ENCODE peak calls at places on chromosome 9, in seven cellular contexts. E, G, K, R, T, D and C are unnamed samples.
A peak's percentile ranks its signal among the peaks of the same experiment; 100 is the strongest.

GRCh38 chr9:82498918-82499317 is 510.3 kb downstream of the SPATA31D1 start:
- DNase-seq in K (no peak), R (no peak), E (no peak), G (no peak), D (no peak), T (no peak), C (no peak)

GRCh38 chr9:137619240-137620090 is 660 bp downstream of the EHMT1 start:
- DNase-seq in E (peak; percentile 23), R (peak; percentile 28), T (no peak), G (peak; percentile 46), K (no peak), D (no peak), C (no peak)

GRCh38 chr9:38146844-38147243 is 77.8 kb upstream of the SHB start:
- DNase-seq in G (no peak), D (no peak), T (no peak), K (no peak), R (no peak), E (no peak), C (no peak)

GRCh38 chr9:105921057-105921721 is 226.8 kb downstream of the TMEM38B start:
- DNase-seq in G (no peak), D (no peak), E (no peak), K (no peak), R (peak; percentile 8), T (no peak), C (no peak)

GRCh38 chr9:108477538-108478006 is 378.2 kb downstream of the ACTL7B start:
- DNase-seq in D (no peak), T (peak; percentile 44), E (no peak), K (no peak), G (peak; percentile 55), R (peak; percentile 83), C (peak; percentile 83)

GRCh38 chr9:85978496-85978895 is 37.5 kb downstream of the NAA35 start:
- DNase-seq in E (no peak), R (no peak), K (no peak), D (no peak), G (no peak), T (peak; percentile 1), C (no peak)

GRCh38 chr9:4425358-4426045 is 64.8 kb upstream of the SLC1A1 start:
- DNase-seq in K (no peak), T (no peak), D (no peak), E (no peak), R (no peak), G (no peak), C (no peak)

GRCh38 chr9:138025417-138025816 is 147.8 kb downstream of the CACNA1B start:
- DNase-seq in T (no peak), G (no peak), E (no peak), K (no peak), R (no peak), D (peak; percentile 87), C (no peak)

GRCh38 chr9:131366745-131367401 is 27.0 kb upstream of the PRRC2B start:
- DNase-seq in G (peak; percentile 33), R (peak; percentile 80), E (no peak), T (no peak), K (no peak), D (no peak), C (peak; percentile 23)

GRCh38 chr9:121310571-121310970 is 42.6 kb downstream of the GSN start:
- DNase-seq in E (no peak), D (no peak), T (no peak), G (no peak), R (no peak), K (no peak), C (no peak)

GRCh38 chr9:13205824-13206223 is 73.7 kb downstream of the MPDZ start:
- DNase-seq in R (no peak), K (no peak), D (no peak), T (no peak), G (no peak), E (no peak), C (no peak)

GRCh38 chr9:95845751-95846150 is 29.7 kb upstream of the ERCC6L2 start:
- DNase-seq in G (no peak), T (no peak), D (no peak), E (no peak), K (no peak), R (no peak), C (no peak)

GRCh38 chr9:118609355-118610044 is 759.7 kb downstream of the BRINP1 start:
- DNase-seq in T (no peak), R (peak; percentile 43), G (peak; percentile 39), D (no peak), K (no peak), E (no peak), C (peak; percentile 20)

GRCh38 chr9:32351845-32352244 is 32.6 kb upstream of the ACO1 start:
- DNase-seq in E (no peak), D (no peak), T (no peak), G (no peak), R (no peak), K (no peak), C (no peak)

GRCh38 chr9:78280982-78281668 is 15.8 kb upstream of the PSAT1 start:
- DNase-seq in T (no peak), D (no peak), R (peak; percentile 85), K (peak; percentile 89), G (no peak), E (no peak), C (peak; percentile 93)

GRCh38 chr9:16341176-16341575 is 529.3 kb downstream of the BNC2 start:
- DNase-seq in R (peak; percentile 55), G (no peak), E (no peak), K (no peak), T (no peak), D (no peak), C (no peak)

GRCh38 chr9:93947409-93948070 is 7.6 kb downstream of the BARX1 start:
- DNase-seq in R (no peak), G (no peak), T (no peak), K (no peak), D (no peak), E (no peak), C (no peak)

GRCh38 chr9:108444400-108445358 is 411.1 kb downstream of the ACTL7B start:
- DNase-seq in T (peak; percentile 86), G (peak; percentile 74), D (no peak), R (peak; percentile 95), K (no peak), E (no peak), C (peak; percentile 86)

GRCh38 chr9:92648447-92649406 is 21.2 kb downstream of the IPPK start:
- DNase-seq in E (no peak), D (no peak), T (no peak), G (no peak), K (peak; percentile 38), R (no peak), C (no peak)

GRCh38 chr9:133730994-133731715 is 7.0 kb downstream of the SARDH start:
- DNase-seq in R (no peak), D (no peak), E (no peak), G (no peak), K (peak; percentile 40), T (no peak), C (no peak)

DNA sequence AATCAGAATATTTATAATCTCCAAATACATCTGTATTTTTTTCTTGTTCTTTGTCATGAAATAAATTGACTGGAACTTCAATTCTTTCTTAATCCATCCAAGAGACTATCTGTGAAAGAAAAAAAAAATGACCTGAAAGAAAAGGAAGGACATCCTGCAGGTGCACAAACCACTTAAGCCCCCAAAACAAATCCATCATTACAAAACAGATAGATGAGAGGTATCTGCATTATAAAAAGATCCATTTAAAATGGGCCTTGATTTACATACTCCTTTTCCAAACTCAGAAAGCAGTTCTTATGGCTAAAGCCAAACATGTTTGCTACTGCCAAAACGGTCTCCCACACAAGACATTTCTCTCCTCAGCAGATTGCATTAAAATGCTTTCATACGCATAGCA is 85.5 kb downstream of the ELAVL2 start:
- DNase-seq in G (no peak), K (no peak), D (no peak), T (no peak), R (no peak), E (no peak), C (no peak)
- H3K4me3 ChIP-seq in G (no peak overlapping the region), K (no peak overlapping the region), D (no peak overlapping the region), T (no peak overlapping the region), R (no peak overlapping the region), E (no peak overlapping the region), C (no peak overlapping the region)

DNA sequence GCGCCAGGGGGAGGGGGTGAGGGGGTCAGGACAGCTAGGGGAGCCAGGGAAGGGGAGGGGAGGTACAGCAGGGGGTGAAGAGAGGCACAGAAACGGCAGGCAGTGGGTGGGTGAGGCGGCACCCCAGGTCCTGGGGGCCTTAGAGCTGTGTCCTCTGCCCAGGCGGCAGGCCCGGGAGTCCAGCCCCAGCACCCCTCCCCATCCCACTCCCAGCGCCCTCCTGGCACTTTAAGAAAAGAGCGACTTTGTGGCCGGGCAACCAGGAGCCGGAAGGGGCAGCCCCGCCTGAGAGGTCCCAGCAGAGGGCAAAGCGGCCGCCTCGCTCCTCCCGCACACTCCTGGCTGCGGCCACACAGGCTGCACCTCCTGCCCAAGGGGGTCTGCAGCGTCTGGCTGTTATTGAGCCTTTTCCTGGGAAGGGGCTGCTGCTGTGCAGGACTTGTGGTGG is 42.6 kb downstream of the NACC2 start:
- DNase-seq in R (no peak), K (no peak), E (no peak), D (no peak), T (no peak), G (peak; percentile 70), C (no peak)
- H3K4me3 ChIP-seq in R (no peak overlapping the region), K (no peak overlapping the region), E (no peak overlapping the region), D (peak overlapping the region; percentile 43), T (peak overlapping the region; percentile 67), G (peak overlapping the region; percentile 26), C (no peak overlapping the region)

GRCh38 chr9:129776938-129777768 is 24.3 kb upstream of the PTGES start:
- DNase-seq in R (peak; percentile 99), G (peak; percentile 98), D (no peak), E (peak; percentile 23), K (peak; percentile 79), T (peak; percentile 98), C (peak; percentile 99)

GRCh38 chr9:129774791-129775149 is 21.9 kb upstream of the PTGES start:
- DNase-seq in R (no peak), D (no peak), E (no peak), K (no peak), G (no peak), T (no peak), C (no peak)

GRCh38 chr9:129775443-129775842 is 22.6 kb upstream of the PTGES start:
- DNase-seq in D (no peak), G (no peak), E (no peak), R (no peak), T (no peak), K (no peak), C (no peak)

GRCh38 chr9:129777769-129778130 is 24.9 kb upstream of the PTGES start:
- DNase-seq in G (no peak), R (no peak), D (no peak), K (no peak), T (no peak), E (no peak), C (no peak)

GRCh38 chr9:129776566-129776937 is 23.7 kb upstream of the PTGES start:
- DNase-seq in G (no peak), T (no peak), D (no peak), K (no peak), R (peak; percentile 23), E (no peak), C (no peak)
- H3K4me3 ChIP-seq in G (peak overlapping the region; percentile 3), T (no peak overlapping the region), D (peak overlapping the region; percentile 3), K (no peak overlapping the region), R (no peak overlapping the region), E (no peak overlapping the region), C (no peak overlapping the region)

DNA sequence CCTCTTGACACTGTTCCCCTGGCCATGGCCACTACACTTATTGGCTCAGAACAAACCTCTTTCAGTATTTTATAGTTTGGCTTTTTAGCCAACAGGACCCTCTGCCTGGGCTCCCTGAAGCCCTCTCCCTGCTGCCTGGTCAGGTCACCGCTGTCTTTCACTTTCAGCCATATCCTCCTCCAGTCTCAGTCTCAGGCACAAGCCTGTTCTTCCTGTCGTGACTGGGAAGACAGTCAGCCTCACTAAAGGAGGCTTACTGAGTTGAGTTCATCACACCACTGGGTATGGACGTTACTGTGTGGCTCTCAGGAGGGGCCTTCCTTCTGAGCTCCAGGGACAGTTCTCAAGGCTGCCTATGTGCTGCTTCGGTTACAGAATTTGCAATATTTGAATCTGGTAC is 2.0 kb downstream of the QSOX2 start:
- DNase-seq in D (no peak), E (no peak), G (no peak), R (no peak), T (no peak), K (no peak), C (no peak)
- H3K4me3 ChIP-seq in D (no peak overlapping the region), E (no peak overlapping the region), G (no peak overlapping the region), R (no peak overlapping the region), T (no peak overlapping the region), K (no peak overlapping the region), C (no peak overlapping the region)